ENCODE peak calls at places on chromosome 17, in six cellular contexts. F, P, C, V, A and U are unnamed samples.

GRCh38 chr17:48981927-48982539 is 13.6 kb upstream of the GIP start:
- DNase-seq in F (no peak), P (no peak), C (no peak), V (no peak), A (no peak), U (no peak)

GRCh38 chr17:57867126-57867525 is 17.3 kb upstream of the MRPS23 start:
- DNase-seq in F (no peak), P (no peak), C (no peak), V (no peak), A (no peak), U (no peak)

GRCh38 chr17:45584092-45585036 is 93.8 kb upstream of the PLEKHM1 start:
- DNase-seq in F (peak), P (peak), C (peak), V (no peak), A (peak), U (peak)

GRCh38 chr17:9434502-9435113 is 141.0 kb downstream of the STX8 start:
- DNase-seq in F (no peak), P (no peak), C (no peak), V (no peak), A (no peak), U (no peak)

GRCh38 chr17:72657467-72658317 is 434.8 kb downstream of the SLC39A11 start:
- DNase-seq in F (no peak), P (no peak), C (no peak), V (no peak), A (no peak), U (no peak)

GRCh38 chr17:20948984-20949777 is 93.6 kb downstream of the USP22 start:
- DNase-seq in F (no peak), P (no peak), C (no peak), V (no peak), A (no peak), U (no peak)

GRCh38 chr17:18980682-18981384 is 23.7 kb downstream of the FAM83G start:
- DNase-seq in F (no peak), P (no peak), C (no peak), V (no peak), A (no peak), U (no peak)

GRCh38 chr17:412211-413015 is 59.8 kb upstream of the RPH3AL start:
- DNase-seq in F (peak), P (peak), C (no peak), V (peak), A (peak), U (no peak)

GRCh38 chr17:41651625-41652460 is 27.5 kb upstream of the KRT17 start:
- DNase-seq in F (peak), P (no peak), C (peak), V (no peak), A (peak), U (no peak)

GRCh38 chr17:36721560-36722120 is 120.3 kb downstream of the MRM1 start:
- DNase-seq in F (no peak), P (no peak), C (no peak), V (no peak), A (no peak), U (no peak)

GRCh38 chr17:65385726-65386125 is 175.7 kb downstream of the AXIN2 start:
- DNase-seq in F (no peak), P (no peak), C (no peak), V (no peak), A (no peak), U (no peak)

GRCh38 chr17:59329558-59330313 is 1.7 kb upstream of the YPEL2 start:
- DNase-seq in F (peak), P (peak), C (peak), V (peak), A (peak), U (no peak)

GRCh38 chr17:74623693-74624093 is at the start of gene CD300E:
- DNase-seq in F (no peak), P (no peak), C (no peak), V (no peak), A (no peak), U (no peak)

GRCh38 chr17:44970136-44970737 is 2.1 kb upstream of the C1QL1 start:
- DNase-seq in F (peak), P (peak), C (no peak), V (no peak), A (peak), U (no peak)

GRCh38 chr17:44207319-44207718 is 7.6 kb upstream of the ATXN7L3 start:
- DNase-seq in F (no peak), P (no peak), C (no peak), V (no peak), A (no peak), U (no peak)

GRCh38 chr17:34991606-34992005 is 11.3 kb downstream of the LIG3 start:
- DNase-seq in F (no peak), P (no peak), C (no peak), V (no peak), A (no peak), U (no peak)

GRCh38 chr17:20156196-20157077 is 147.3 kb downstream of the SPECC1 start:
- DNase-seq in F (no peak), P (peak), C (peak), V (no peak), A (peak), U (peak)

GRCh38 chr17:40358323-40359038 is 6.1 kb downstream of the GJD3 start:
- DNase-seq in F (peak), P (peak), C (peak), V (peak), A (peak), U (peak)

GRCh38 chr17:40415390-40415789 is 2.3 kb downstream of the TOP2A start:
- DNase-seq in F (no peak), P (no peak), C (no peak), V (peak), A (no peak), U (no peak)

GRCh38 chr17:50244771-50245170 is 29.5 kb upstream of the TMEM92 start:
- DNase-seq in F (no peak), P (no peak), C (no peak), V (no peak), A (no peak), U (no peak)

GRCh38 chr17:33451221-33451620 is 158.1 kb upstream of the ASIC2 start:
- DNase-seq in F (no peak), P (no peak), C (no peak), V (no peak), A (no peak), U (no peak)

GRCh38 chr17:83014297-83014696 is 65.1 kb upstream of the METRNL start:
- DNase-seq in F (no peak), P (no peak), C (no peak), V (no peak), A (no peak), U (no peak)

GRCh38 chr17:46910179-46910927 is 12.6 kb upstream of the GOSR2 start:
- DNase-seq in F (no peak), P (no peak), C (no peak), V (no peak), A (peak), U (no peak)

GRCh38 chr17:48819466-48819865 is 2.4 kb upstream of the TTLL6 start:
- DNase-seq in F (no peak), P (no peak), C (no peak), V (no peak), A (no peak), U (no peak)

GRCh38 chr17:69949931-69950330 is 125.1 kb upstream of the KCNJ16 start:
- DNase-seq in F (no peak), P (no peak), C (no peak), V (no peak), A (no peak), U (no peak)

GRCh38 chr17:50168319-50168718 is 2.5 kb downstream of the SGCA start:
- DNase-seq in F (no peak), P (no peak), C (no peak), V (no peak), A (no peak), U (no peak)

GRCh38 chr17:15782809-15783208 is 50.7 kb downstream of the TBC1D26 start:
- DNase-seq in F (no peak), P (peak), C (peak), V (no peak), A (peak), U (peak)

GRCh38 chr17:19306160-19307111 is 56.1 kb downstream of the B9D1 start:
- DNase-seq in F (peak), P (no peak), C (peak), V (no peak), A (no peak), U (no peak)

GRCh38 chr17:80743181-80743771 is 198.6 kb downstream of the RPTOR start:
- DNase-seq in F (no peak), P (no peak), C (no peak), V (no peak), A (no peak), U (no peak)

GRCh38 chr17:66676421-66676820 is 158.5 kb upstream of the CACNG5 start:
- DNase-seq in F (no peak), P (no peak), C (peak), V (no peak), A (peak), U (peak)

DNA sequence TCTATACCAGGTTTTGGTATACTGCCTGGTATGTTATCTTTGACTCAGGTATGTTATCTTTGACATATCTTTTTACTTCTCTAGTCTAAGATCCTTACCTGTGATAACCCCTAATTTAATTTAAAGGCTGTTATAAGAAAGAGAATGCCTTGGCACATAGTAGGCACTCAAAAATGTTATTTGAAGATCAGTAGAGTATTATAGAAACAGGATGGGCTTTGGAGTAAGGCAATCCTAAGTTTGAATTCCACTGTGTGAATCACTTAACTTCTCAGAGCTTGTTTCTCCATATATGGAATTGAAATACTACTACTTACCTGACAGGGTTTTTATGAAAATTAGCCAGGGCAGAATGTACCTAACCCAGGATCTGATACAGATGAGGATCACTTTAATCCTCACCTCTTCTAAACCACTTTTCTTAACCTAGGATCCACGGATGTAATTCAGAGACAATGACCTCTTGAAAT is 1.2 kb downstream of the BRIP1 start:
- DNase-seq in F (no peak), P (no peak), C (no peak), V (peak), A (no peak), U (no peak)
- H3K4me3 ChIP-seq in F (no peak), P (no peak), C (no peak), V (peak), A (no peak), U (no peak)

GRCh38 chr17:76088041-76088867 is 9.3 kb downstream of the ZACN start:
- DNase-seq in F (no peak), P (no peak), C (no peak), V (no peak), A (no peak), U (no peak)
- TF ChIP-seq CTCF in F (no peak), P (no peak), C (no peak), V (no peak), A (no peak), U (no peak)

GRCh38 chr17:7280519-7281073 is 922 bp upstream of the SLC2A4 start:
- DNase-seq in F (peak), P (peak), C (peak), V (peak), A (peak), U (peak)
- H3K4me3 ChIP-seq in F (peak), P (peak), C (peak), V (peak), A (no peak), U (peak)

GRCh38 chr17:79459003-79459655 is 151.7 kb downstream of the RBFOX3 start:
- DNase-seq in F (no peak), P (no peak), C (no peak), V (no peak), A (no peak), U (no peak)
- TF ChIP-seq CTCF in F (no peak), P (no peak), C (no peak), V (no peak), A (no peak), U (no peak)

DNA sequence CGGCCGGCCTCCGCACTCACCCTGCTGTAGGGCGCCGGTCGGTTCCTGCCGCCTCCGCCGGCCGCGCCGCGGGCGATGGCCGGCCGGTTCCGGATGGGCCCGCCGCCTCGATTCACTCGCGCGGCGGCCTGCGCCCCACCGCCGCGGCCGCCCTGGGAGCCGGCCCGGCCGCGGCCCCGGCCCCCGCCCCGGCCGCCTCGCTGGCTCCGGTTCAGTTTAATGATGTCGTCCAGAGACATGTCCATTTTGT is 158 bp downstream of the ALYREF start:
- DNase-seq in F (no peak), P (no peak), C (no peak), V (no peak), A (no peak), U (no peak)
- H3K4me3 ChIP-seq in F (peak), P (peak), C (peak), V (peak), A (peak), U (peak)

GRCh38 chr17:17563530-17563929 is 28.0 kb downstream of the PEMT start:
- DNase-seq in F (no peak), P (no peak), C (no peak), V (no peak), A (no peak), U (no peak)
- TF ChIP-seq CTCF in F (no peak), P (no peak), C (no peak), V (no peak), A (no peak), U (no peak)

GRCh38 chr17:29291163-29291752 is 2.7 kb downstream of the NUFIP2 start:
- DNase-seq in F (no peak), P (no peak), C (no peak), V (peak), A (no peak), U (peak)
- H3K4me3 ChIP-seq in F (peak), P (peak), C (peak), V (peak), A (no peak), U (no peak)

GRCh38 chr17:42676424-42677011 is at the start of gene PLEKHH3:
- DNase-seq in F (no peak), P (no peak), C (no peak), V (no peak), A (no peak), U (peak)
- TF ChIP-seq CTCF in F (peak), P (peak), C (peak), V (no peak), A (peak), U (no peak)

GRCh38 chr17:27879987-27880608 is 13.1 kb downstream of the LYRM9 start:
- DNase-seq in F (peak), P (peak), C (peak), V (peak), A (peak), U (no peak)
- H3K4me3 ChIP-seq in F (no peak), P (no peak), C (no peak), V (no peak), A (no peak), U (no peak)